ENCODE peak calls at places on chromosomes 1 and 21, in four cellular contexts. E, B, C and S are unnamed samples.
A peak's percentile ranks its signal among the peaks of the same experiment; 100 is the strongest.

GRCh38 chr1:207910678-207911354 is at the start of gene CD34:
- DNase-seq in E (no peak), B (no peak), C (no peak), S (peak; percentile 55)

GRCh38 chr1:95003433-95003738 is 69.4 kb downstream of the ALG14 start:
- DNase-seq in C (no peak), B (no peak), E (no peak), S (no peak)

GRCh38 chr1:98398649-98399048 is 262.9 kb upstream of the SNX7 start:
- DNase-seq in C (no peak), E (no peak), B (no peak), S (no peak)

GRCh38 chr1:25484096-25484495 is 53.4 kb downstream of the MACO1 start:
- DNase-seq in B (no peak), C (no peak), E (no peak), S (no peak)

GRCh38 chr1:205481629-205482071 is 22.8 kb upstream of the CDK18 start:
- DNase-seq in E (no peak), C (no peak), B (no peak), S (no peak)

GRCh38 chr21:33884361-33885157 is 31.0 kb downstream of the ATP5PO start:
- DNase-seq in B (no peak), C (no peak), E (no peak), S (no peak)

GRCh38 chr1:77283701-77284425 is 2.0 kb downstream of the AK5 start:
- DNase-seq in E (no peak), B (no peak), C (no peak), S (no peak)

GRCh38 chr1:58206749-58207148 is 339.8 kb downstream of the OMA1 start:
- DNase-seq in C (no peak), E (no peak), B (no peak), S (no peak)

GRCh38 chr21:45613881-45614280 is 29.6 kb upstream of the PCBP3 start:
- DNase-seq in E (no peak), C (no peak), B (no peak), S (no peak)

GRCh38 chr1:10694633-10695627 is 101.5 kb downstream of the CASZ1 start:
- DNase-seq in E (peak; percentile 72), C (no peak), B (peak; percentile 98), S (peak; percentile 91)

GRCh38 chr1:228871314-228872061 is 136.2 kb downstream of the RHOU start:
- DNase-seq in B (no peak), E (no peak), C (no peak), S (no peak)
- TF ChIP-seq CBFB in B (no peak), E (no peak), C (no peak), S (no peak)

GRCh38 chr1:220815409-220815808 is 28.7 kb downstream of the MTARC1 start:
- DNase-seq in E (no peak), B (no peak), C (no peak), S (no peak)

GRCh38 chr1:220811695-220812094 is 25.0 kb downstream of the MTARC1 start:
- DNase-seq in C (no peak), B (no peak), E (no peak), S (no peak)

GRCh38 chr1:220810963-220811362 is 24.2 kb downstream of the MTARC1 start:
- DNase-seq in C (no peak), E (no peak), B (no peak), S (no peak)

GRCh38 chr1:220812308-220812707 is 25.6 kb downstream of the MTARC1 start:
- DNase-seq in C (no peak), E (no peak), B (no peak), S (no peak)

GRCh38 chr1:220813013-220813412 is 26.3 kb downstream of the MTARC1 start:
- DNase-seq in C (no peak), E (no peak), B (peak; percentile 28), S (peak; percentile 61)
- TF ChIP-seq CTCF in C (peak; percentile 18), E (no peak), B (peak; percentile 47), S (peak; percentile 28)

DNA sequence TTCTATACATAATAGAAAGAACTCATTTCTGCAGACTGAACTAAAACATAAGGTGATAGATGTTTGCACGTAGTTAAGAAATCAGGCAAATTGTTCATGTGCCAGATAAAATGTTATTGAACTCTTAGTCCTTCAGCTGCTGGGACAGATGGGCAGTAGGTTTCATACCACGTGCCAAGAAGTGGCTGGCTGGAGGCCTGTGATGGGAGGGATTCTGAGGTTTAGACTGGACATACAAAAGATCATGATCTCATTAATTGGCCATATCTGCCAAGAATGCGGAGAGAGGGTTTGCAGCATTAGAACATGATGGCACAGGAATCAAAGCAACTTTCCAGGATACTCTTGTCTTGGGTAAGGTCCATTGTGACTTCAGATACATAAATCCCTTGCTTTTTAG is 53.9 kb downstream of the DSCAM start:
- DNase-seq in E (no peak), C (no peak), B (no peak), S (no peak)
- TF ChIP-seq ATF3 in E (no peak), C (no peak), B (no peak), S (no peak)

GRCh38 chr1:85692730-85693314 is 15.4 kb downstream of the ZNHIT6 start:
- DNase-seq in E (peak; percentile 37), C (no peak), B (no peak), S (no peak)
- TF ChIP-seq CBFB in E (no peak), C (no peak), B (no peak), S (no peak)

DNA sequence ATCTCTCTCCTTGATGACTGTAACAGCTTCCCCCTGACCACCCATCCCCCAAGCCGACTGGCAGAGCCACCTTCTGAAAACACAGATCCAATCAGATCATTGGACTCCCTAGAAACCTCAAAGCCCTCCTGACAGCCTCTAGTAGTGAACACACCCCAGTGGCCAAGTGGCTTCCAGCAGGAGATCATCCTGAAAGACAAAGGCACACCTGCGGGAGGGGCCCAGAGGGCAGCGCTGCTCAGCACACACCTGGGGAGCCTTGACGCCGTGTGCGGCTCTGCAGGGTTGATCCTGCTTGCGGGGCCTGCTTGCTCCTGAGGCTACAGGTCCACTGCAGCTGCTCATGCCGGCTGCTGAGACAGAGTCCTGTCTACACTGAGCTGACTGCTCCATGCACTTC is 41.5 kb downstream of the SLC66A1 start:
- DNase-seq in E (no peak), B (no peak), C (no peak), S (peak; percentile 79)
- TF ChIP-seq CTCF in E (no peak), B (no peak), C (no peak), S (no peak)

GRCh38 chr1:155962599-155963211 is 15.6 kb downstream of the ARHGEF2 start:
- DNase-seq in E (no peak), B (no peak), C (no peak), S (no peak)

GRCh38 chr1:155966135-155966534 is 12.2 kb downstream of the ARHGEF2 start:
- DNase-seq in E (no peak), B (no peak), C (no peak), S (peak; percentile 59)

GRCh38 chr1:155964193-155964592 is 14.2 kb downstream of the ARHGEF2 start:
- DNase-seq in C (no peak), E (no peak), B (no peak), S (no peak)

GRCh38 chr1:155960081-155960745 is 18.1 kb downstream of the ARHGEF2 start:
- DNase-seq in C (no peak), B (no peak), E (no peak), S (no peak)

GRCh38 chr1:155961937-155962336 is 16.4 kb downstream of the ARHGEF2 start:
- DNase-seq in E (no peak), C (no peak), B (no peak), S (no peak)
- TF ChIP-seq ATF3 in E (no peak), C (no peak), B (peak; percentile 44), S (no peak)